ENCODE peak calls at places on chromosomes 16 and 17, in seven cellular contexts. A is naive thymus-derived CD4-positive, alpha-beta T cell; N is kidney; U is adrenal gland; L is uterus; I is body of pancreas; J is GM23338. D is an unnamed sample. For H3K4me1, the result is how much of the 10 kb centered on the place peaks cover.

GRCh38 chr17:31296156-31296555 is 883 bp downstream of the OMG start:
- DNase-seq in A (no peak), N (no peak), U (no peak), L (no peak), I (no peak), J (no peak), D (no peak)

GRCh38 chr17:37147301-37147812 is 198.6 kb downstream of the AATF start:
- DNase-seq in A (no peak), N (no peak), U (no peak), L (no peak), I (no peak), J (no peak), D (no peak)

GRCh38 chr17:62658136-62658535 is 30.7 kb downstream of the MRC2 start:
- DNase-seq in A (no peak), N (no peak), U (no peak), L (no peak), I (no peak), J (no peak), D (no peak)

GRCh38 chr17:31074772-31075538 is 19.8 kb upstream of the NF1 start:
- DNase-seq in A (no peak), N (no peak), U (no peak), L (no peak), I (no peak), J (peak), D (no peak)

GRCh38 chr17:45246861-45247428 is 14.9 kb downstream of the SPATA32 start:
- DNase-seq in A (peak), N (no peak), U (no peak), L (no peak), I (peak), J (peak), D (no peak)

GRCh38 chr16:57764341-57765159 is 29.0 kb downstream of the KATNB1 start:
- DNase-seq in A (no peak), N (peak), U (peak), L (no peak), I (no peak), J (peak), D (no peak)

GRCh38 chr17:66707051-66707450 is 127.9 kb upstream of the CACNG5 start:
- DNase-seq in A (no peak), N (no peak), U (no peak), L (no peak), I (no peak), J (no peak), D (no peak)

GRCh38 chr16:78432451-78432850 is 333.0 kb downstream of the WWOX start:
- DNase-seq in A (no peak), N (no peak), U (no peak), L (no peak), I (no peak), J (no peak), D (no peak)

GRCh38 chr17:33284022-33284421 is 9.1 kb downstream of the ASIC2 start:
- DNase-seq in A (no peak), N (no peak), U (peak), L (no peak), I (peak), J (no peak), D (peak)

GRCh38 chr17:51439395-51440229 is 179.3 kb downstream of the UTP18 start:
- DNase-seq in A (no peak), N (no peak), U (no peak), L (no peak), I (no peak), J (no peak), D (no peak)

DNA sequence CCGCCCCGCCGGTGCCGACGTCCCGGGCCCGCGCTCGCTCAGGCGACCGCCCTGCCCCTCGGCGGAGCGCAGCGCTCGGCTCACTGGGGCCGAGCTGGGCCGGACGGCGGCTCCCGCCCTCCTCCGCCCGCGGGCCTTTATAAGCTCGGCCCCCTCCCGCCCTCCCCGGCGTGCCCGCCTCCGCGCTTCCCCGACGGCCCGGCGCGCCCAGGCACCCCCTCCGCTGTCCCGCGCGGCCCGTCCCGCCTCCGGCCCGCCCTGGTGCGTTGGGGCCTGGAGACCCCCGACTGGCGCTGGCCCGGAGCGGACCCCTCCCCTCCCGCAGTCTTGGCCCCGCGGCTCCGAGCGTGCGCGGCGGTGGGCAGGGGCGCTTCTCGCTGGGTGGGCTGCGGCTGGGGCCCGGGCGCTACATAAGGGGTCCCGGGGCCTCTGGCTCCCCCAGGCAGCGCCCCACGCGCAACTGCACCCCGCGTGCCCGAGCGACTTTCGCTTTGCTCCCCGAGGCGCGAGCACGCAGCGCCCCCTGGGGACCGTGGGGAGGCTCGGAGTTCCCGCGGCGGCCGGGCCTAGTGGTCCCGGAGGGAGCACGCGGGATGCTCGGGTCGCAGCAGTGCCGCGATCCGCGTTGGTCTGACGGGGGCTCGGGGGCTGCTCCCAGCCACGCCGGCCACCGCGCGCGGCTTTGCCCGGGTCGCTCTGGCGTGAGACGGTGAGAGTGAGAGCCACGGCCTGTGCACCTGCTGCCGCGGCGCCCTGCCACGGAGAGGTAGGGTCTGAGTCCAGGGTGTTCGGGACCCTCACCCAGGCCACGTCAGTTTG is at the start of gene PIEZO1:
- DNase-seq in A (peak), N (peak), U (peak), L (peak), I (peak), J (peak), D (no peak)
- H3K4me1 ChIP-seq in A (under half), N (under half), U (under half), L (under half), I (under half), J (under half), D (under half)

DNA sequence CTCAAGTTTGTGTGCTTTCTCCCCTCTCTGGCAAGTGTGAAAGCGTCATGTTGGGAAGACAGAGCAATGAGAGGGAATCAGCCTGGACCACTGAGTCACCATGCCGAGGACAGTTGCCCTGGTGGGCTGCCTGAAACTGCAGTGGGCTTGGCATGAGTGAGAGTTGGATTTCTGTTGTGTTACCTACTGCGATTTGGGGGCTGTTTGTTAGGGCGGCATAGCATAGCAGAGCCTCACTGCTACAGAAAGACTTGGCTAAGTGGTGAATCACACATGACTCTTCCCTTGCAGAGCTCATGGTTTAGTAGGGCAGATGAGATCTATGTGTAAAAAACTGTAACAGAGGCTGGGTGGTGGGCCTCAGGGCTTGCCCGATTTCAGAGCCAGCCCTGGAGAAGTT is 324.6 kb downstream of the C16orf95 start:
- DNase-seq in A (no peak), N (peak), U (no peak), L (no peak), I (no peak), J (no peak), D (no peak)
- H3K4me1 ChIP-seq in A (under half), N (under half), U (under half), L (under half), I (under half), J (under half), D (under half)

GRCh38 chr17:50180593-50180992 is 14.8 kb downstream of the SGCA start:
- DNase-seq in A (no peak), N (peak), U (no peak), L (no peak), I (no peak), J (no peak), D (no peak)
- H3K4me1 ChIP-seq in A (under half), N (under half), U (under half), L (under half), I (under half), J (under half), D (under half)

GRCh38 chr16:1498899-1499676 is 5.9 kb downstream of the TELO2 start:
- DNase-seq in A (no peak), N (peak), U (no peak), L (no peak), I (no peak), J (no peak), D (no peak)
- H3K4me1 ChIP-seq in A (under half), N (under half), U (under half), L (under half), I (under half), J (under half), D (under half)

GRCh38 chr17:77391668-77392375 is 251.1 kb downstream of the SEC14L1 start:
- DNase-seq in A (no peak), N (no peak), U (no peak), L (peak), I (no peak), J (peak), D (peak)

GRCh38 chr17:77390870-77391269 is 250.1 kb downstream of the SEC14L1 start:
- DNase-seq in A (no peak), N (no peak), U (no peak), L (no peak), I (no peak), J (no peak), D (no peak)

GRCh38 chr17:77393867-77394539 is 253.2 kb downstream of the SEC14L1 start:
- DNase-seq in A (no peak), N (no peak), U (no peak), L (no peak), I (no peak), J (no peak), D (no peak)

GRCh38 chr17:77393274-77393600 is 252.5 kb downstream of the SEC14L1 start:
- DNase-seq in A (no peak), N (no peak), U (no peak), L (no peak), I (no peak), J (no peak), D (no peak)

DNA sequence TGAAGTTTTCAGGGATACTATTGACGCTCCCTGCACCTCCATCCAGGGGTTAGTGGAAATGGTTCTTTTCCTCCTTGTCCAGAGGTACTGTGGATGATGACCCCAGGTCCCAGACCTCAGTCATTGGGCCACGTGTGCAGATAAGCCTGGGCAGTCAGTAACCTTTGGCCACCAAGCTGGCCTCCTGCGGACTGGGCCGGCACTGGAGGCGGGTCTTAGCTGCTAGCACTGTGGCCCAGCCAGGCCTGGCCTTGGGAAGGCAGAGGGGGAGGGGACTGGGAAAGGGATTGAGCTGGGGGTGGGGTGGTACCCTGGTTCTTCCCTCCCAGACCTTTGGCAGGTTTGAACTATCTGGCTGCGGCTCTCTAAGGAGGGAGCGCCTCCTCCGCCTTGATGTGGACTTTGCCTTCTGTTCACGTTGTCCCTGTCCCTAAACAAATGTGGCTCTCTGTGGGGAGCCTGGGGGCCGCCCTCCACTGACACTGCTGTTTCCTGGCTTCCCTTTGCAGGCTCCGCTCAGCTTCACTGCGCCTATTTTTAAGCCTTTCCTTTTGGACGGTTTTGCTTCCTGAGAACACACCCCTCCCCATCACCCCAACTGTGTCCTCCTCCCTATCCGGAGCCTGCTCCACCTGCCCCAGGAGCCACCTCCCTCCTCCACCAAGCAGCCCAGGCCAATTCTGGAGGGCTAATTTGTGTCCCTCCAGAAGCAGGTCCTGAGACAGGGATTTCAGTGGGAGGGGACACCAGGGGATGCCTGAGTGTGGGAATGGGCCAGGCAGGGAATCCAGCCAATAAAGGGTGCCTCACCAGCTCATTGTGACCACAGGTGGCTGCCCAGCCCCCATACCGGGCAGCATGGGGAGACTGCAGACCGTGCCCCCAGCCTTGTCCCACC is 251.9 kb downstream of the SEC14L1 start:
- DNase-seq in A (no peak), N (peak), U (peak), L (no peak), I (peak), J (peak), D (no peak)
- H3K4me1 ChIP-seq in A (half or more), N (half or more), U (half or more), L (under half), I (half or more), J (half or more), D (under half)

GRCh38 chr17:82870091-82870491 is 30.3 kb upstream of the ZNF750 start:
- DNase-seq in A (no peak), N (peak), U (no peak), L (no peak), I (no peak), J (no peak), D (no peak)

GRCh38 chr17:82872591-82873520 is 33.0 kb upstream of the ZNF750 start:
- DNase-seq in A (no peak), N (peak), U (no peak), L (no peak), I (no peak), J (no peak), D (no peak)

GRCh38 chr17:82871776-82872561 is 32.1 kb upstream of the ZNF750 start:
- DNase-seq in A (no peak), N (peak), U (no peak), L (no peak), I (no peak), J (no peak), D (no peak)

GRCh38 chr17:82870541-82870940 is 30.7 kb upstream of the ZNF750 start:
- DNase-seq in A (no peak), N (peak), U (no peak), L (no peak), I (no peak), J (no peak), D (no peak)

DNA sequence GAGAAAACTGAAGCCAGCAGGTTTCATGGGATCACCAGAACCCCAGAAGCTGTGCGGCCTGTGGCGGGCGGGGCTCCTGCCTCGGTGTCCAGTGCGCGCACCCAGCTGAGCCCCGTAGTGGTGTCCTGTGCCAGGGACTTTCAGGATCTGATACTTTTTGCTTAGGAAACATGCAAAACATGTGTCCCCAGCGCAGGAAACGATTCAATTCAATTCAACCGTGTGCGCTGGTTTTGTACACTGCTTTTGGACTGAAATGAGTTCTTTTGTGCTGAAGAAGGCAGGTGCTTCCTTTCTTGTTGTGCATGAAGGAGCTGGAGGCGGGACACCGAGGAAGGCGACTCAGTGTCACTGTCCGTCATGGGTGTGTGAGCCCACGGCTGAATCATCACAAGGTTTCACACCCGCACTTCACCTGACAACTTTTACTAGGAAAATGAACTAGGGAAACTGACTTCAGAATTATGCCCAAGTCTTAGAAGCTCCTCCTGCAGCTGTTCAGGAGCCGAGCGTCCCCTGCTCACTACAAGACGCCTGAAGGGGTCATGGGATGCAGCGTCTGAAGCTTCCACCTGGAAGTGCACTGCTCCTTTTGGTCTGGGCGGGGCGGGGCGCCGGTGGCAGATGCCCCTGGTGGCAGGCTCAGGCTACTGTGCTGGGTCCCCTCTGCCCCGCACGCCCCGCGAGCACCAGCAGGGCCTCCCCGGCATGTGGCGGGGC is 31.4 kb upstream of the ZNF750 start:
- DNase-seq in A (no peak), N (peak), U (no peak), L (no peak), I (no peak), J (peak), D (no peak)
- H3K4me1 ChIP-seq in A (under half), N (under half), U (under half), L (under half), I (under half), J (under half), D (under half)

GRCh38 chr16:68297908-68298307 is 12.8 kb downstream of the SLC7A6OS start:
- DNase-seq in A (no peak), N (no peak), U (no peak), L (no peak), I (peak), J (no peak), D (no peak)
- H3K4me1 ChIP-seq in A (under half), N (under half), U (under half), L (under half), I (under half), J (under half), D (under half)

GRCh38 chr16:17301593-17302135 is 169.1 kb downstream of the XYLT1 start:
- DNase-seq in A (no peak), N (no peak), U (no peak), L (no peak), I (peak), J (no peak), D (no peak)
- H3K4me1 ChIP-seq in A (under half), N (under half), U (under half), L (under half), I (half or more), J (under half), D (under half)

GRCh38 chr17:77449908-77450741 is 309.4 kb downstream of the SEC14L1 start:
- DNase-seq in A (no peak), N (no peak), U (peak), L (peak), I (peak), J (peak), D (no peak)

GRCh38 chr17:77449373-77449907 is 308.7 kb downstream of the SEC14L1 start:
- DNase-seq in A (no peak), N (no peak), U (no peak), L (no peak), I (no peak), J (no peak), D (no peak)

GRCh38 chr17:77451894-77452852 is 311.4 kb downstream of the SEC14L1 start:
- DNase-seq in A (no peak), N (no peak), U (no peak), L (peak), I (peak), J (peak), D (no peak)

GRCh38 chr17:77450742-77451270 is 310.0 kb downstream of the SEC14L1 start:
- DNase-seq in A (no peak), N (no peak), U (no peak), L (no peak), I (no peak), J (no peak), D (no peak)

GRCh38 chr17:77451271-77451893 is 310.6 kb downstream of the SEC14L1 start:
- DNase-seq in A (peak), N (peak), U (no peak), L (peak), I (peak), J (peak), D (no peak)
- H3K4me1 ChIP-seq in A (under half), N (under half), U (half or more), L (under half), I (half or more), J (under half), D (half or more)

GRCh38 chr17:5783269-5783668 is 199.0 kb upstream of the NLRP1 start:
- DNase-seq in A (no peak), N (no peak), U (no peak), L (no peak), I (no peak), J (no peak), D (no peak)
- H3K4me1 ChIP-seq in A (under half), N (under half), U (under half), L (under half), I (under half), J (under half), D (under half)